ENCODE peak calls at places on chromosomes 4 and X, in six cellular contexts. One of them, this sample, is unnamed.

GRCh38 chr4:3729188-3729884 is 36.8 kb upstream of the ADRA2C start:
- DNase-seq in GM12878: no peak
- DNase-seq in K562: no peak
- DNase-seq in GM12891: no peak
- DNase-seq in HepG2: no peak
- DNase-seq in H1: no peak
- DNase-seq in this sample: no peak

GRCh38 chr4:143391895-143392294 is 55.2 kb downstream of the GAB1 start:
- DNase-seq in GM12878: no peak
- DNase-seq in K562: no peak
- DNase-seq in GM12891: no peak
- DNase-seq in HepG2: no peak
- DNase-seq in H1: no peak
- DNase-seq in this sample: no peak

GRCh38 chr4:62952366-62952765 is 1456.9 kb downstream of the TECRL start:
- DNase-seq in GM12878: no peak
- DNase-seq in K562: no peak
- DNase-seq in GM12891: no peak
- DNase-seq in HepG2: no peak
- DNase-seq in H1: no peak
- DNase-seq in this sample: no peak

GRCh38 chrX:9326369-9326768 is 138.5 kb upstream of the TBL1X start:
- DNase-seq in GM12878: no peak
- DNase-seq in K562: no peak
- DNase-seq in GM12891: no peak
- DNase-seq in HepG2: no peak
- DNase-seq in H1: no peak
- DNase-seq in this sample: no peak

GRCh38 chr4:112060212-112060611 is 85.0 kb upstream of the FAM241A start:
- DNase-seq in GM12878: no peak
- DNase-seq in K562: peak; percentile 9
- DNase-seq in GM12891: no peak
- DNase-seq in HepG2: peak; percentile 7
- DNase-seq in H1: no peak
- DNase-seq in this sample: no peak

GRCh38 chrX:19347916-19348315 is 4.2 kb downstream of the PDHA1 start:
- DNase-seq in GM12878: no peak
- DNase-seq in K562: no peak
- DNase-seq in GM12891: no peak
- DNase-seq in HepG2: no peak
- DNase-seq in H1: no peak
- DNase-seq in this sample: no peak

GRCh38 chrX:27915617-27916016 is 65.6 kb downstream of the DCAF8L1 start:
- DNase-seq in GM12878: peak; percentile 20
- DNase-seq in K562: no peak
- DNase-seq in GM12891: no peak
- DNase-seq in HepG2: no peak
- DNase-seq in H1: no peak
- DNase-seq in this sample: no peak

GRCh38 chr4:140095694-140096482 is 58.1 kb downstream of the MAML3 start:
- DNase-seq in GM12878: no peak
- DNase-seq in K562: no peak
- DNase-seq in GM12891: no peak
- DNase-seq in HepG2: no peak
- DNase-seq in H1: no peak
- DNase-seq in this sample: no peak

GRCh38 chr4:55675196-55675793 is 39.2 kb upstream of the NMU start:
- DNase-seq in GM12878: no peak
- DNase-seq in K562: no peak
- DNase-seq in GM12891: no peak
- DNase-seq in HepG2: no peak
- DNase-seq in H1: no peak
- DNase-seq in this sample: no peak

GRCh38 chr4:74376888-74377483 is 12.0 kb downstream of the EREG start:
- DNase-seq in GM12878: no peak
- DNase-seq in K562: peak; percentile 60
- DNase-seq in GM12891: peak; percentile 10
- DNase-seq in HepG2: peak; percentile 45
- DNase-seq in H1: no peak
- DNase-seq in this sample: no peak

GRCh38 chrX:37825225-37825842 is 22.0 kb downstream of the DYNLT3 start:
- DNase-seq in GM12878: no peak
- DNase-seq in K562: peak; percentile 22
- DNase-seq in GM12891: no peak
- DNase-seq in HepG2: peak; percentile 8
- DNase-seq in H1: peak; percentile 44
- DNase-seq in this sample: no peak

GRCh38 chrX:95058815-95059214 is 1384.8 kb downstream of the FAM133A start:
- DNase-seq in GM12878: no peak
- DNase-seq in K562: no peak
- DNase-seq in GM12891: no peak
- DNase-seq in HepG2: no peak
- DNase-seq in H1: no peak
- DNase-seq in this sample: no peak

GRCh38 chrX:133229361-133229760 is 11.2 kb upstream of the TFDP3 start:
- DNase-seq in GM12878: no peak
- DNase-seq in K562: no peak
- DNase-seq in GM12891: no peak
- DNase-seq in HepG2: no peak
- DNase-seq in H1: no peak
- DNase-seq in this sample: no peak

GRCh38 chr4:102791318-102791835 is 30.6 kb upstream of the MANBA start:
- DNase-seq in GM12878: no peak
- DNase-seq in K562: no peak
- DNase-seq in GM12891: no peak
- DNase-seq in HepG2: no peak
- DNase-seq in H1: no peak
- DNase-seq in this sample: no peak

GRCh38 chrX:151753313-151754041 is 18.9 kb downstream of the CNGA2 start:
- DNase-seq in GM12878: no peak
- DNase-seq in K562: peak; percentile 67
- DNase-seq in GM12891: peak; percentile 31
- DNase-seq in HepG2: peak; percentile 13
- DNase-seq in H1: peak; percentile 64
- DNase-seq in this sample: peak; percentile 54

GRCh38 chrX:43964936-43965335 is 8.3 kb downstream of the NDP start:
- DNase-seq in GM12878: no peak
- DNase-seq in K562: no peak
- DNase-seq in GM12891: no peak
- DNase-seq in HepG2: no peak
- DNase-seq in H1: no peak
- DNase-seq in this sample: no peak

GRCh38 chrX:114999906-115000305 is 17.5 kb downstream of the IL13RA2 start:
- DNase-seq in GM12878: no peak
- DNase-seq in K562: no peak
- DNase-seq in GM12891: no peak
- DNase-seq in HepG2: no peak
- DNase-seq in H1: no peak
- DNase-seq in this sample: no peak

GRCh38 chrX:66408507-66408906 is 230.4 kb downstream of the EDA2R start:
- DNase-seq in GM12878: peak; percentile 11
- DNase-seq in K562: peak; percentile 5
- DNase-seq in GM12891: no peak
- DNase-seq in HepG2: no peak
- DNase-seq in H1: no peak
- DNase-seq in this sample: no peak

GRCh38 chrX:71170660-71171059 is 26.0 kb downstream of the NLGN3 start:
- DNase-seq in GM12878: no peak
- DNase-seq in K562: peak; percentile 39
- DNase-seq in GM12891: no peak
- DNase-seq in HepG2: no peak
- DNase-seq in H1: no peak
- DNase-seq in this sample: no peak

GRCh38 chr4:11631416-11631815 is 202.7 kb upstream of the HS3ST1 start:
- DNase-seq in GM12878: no peak
- DNase-seq in K562: no peak
- DNase-seq in GM12891: no peak
- DNase-seq in HepG2: no peak
- DNase-seq in H1: no peak
- DNase-seq in this sample: no peak

GRCh38 chr4:11634283-11634682 is 205.6 kb upstream of the HS3ST1 start:
- DNase-seq in GM12878: no peak
- DNase-seq in K562: no peak
- DNase-seq in GM12891: no peak
- DNase-seq in HepG2: no peak
- DNase-seq in H1: no peak
- DNase-seq in this sample: no peak

GRCh38 chr4:11632488-11632887 is 203.8 kb upstream of the HS3ST1 start:
- DNase-seq in GM12878: no peak
- DNase-seq in K562: no peak
- DNase-seq in GM12891: no peak
- DNase-seq in HepG2: no peak
- DNase-seq in H1: no peak
- DNase-seq in this sample: no peak

GRCh38 chr4:11633435-11633834 is 204.7 kb upstream of the HS3ST1 start:
- DNase-seq in GM12878: no peak
- DNase-seq in K562: no peak
- DNase-seq in GM12891: no peak
- DNase-seq in HepG2: no peak
- DNase-seq in H1: no peak
- DNase-seq in this sample: no peak

GRCh38 chr4:11632015-11632414 is 203.3 kb upstream of the HS3ST1 start:
- DNase-seq in GM12878: no peak
- DNase-seq in K562: no peak
- DNase-seq in GM12891: no peak
- DNase-seq in HepG2: no peak
- DNase-seq in H1: no peak
- DNase-seq in this sample: no peak
- TF ChIP-seq TAF1 in GM12878: no peak
- TF ChIP-seq TAF1 in K562: no peak
- TF ChIP-seq TAF1 in GM12891: no peak
- TF ChIP-seq TAF1 in HepG2: no peak
- TF ChIP-seq TAF1 in H1: no peak
- TF ChIP-seq TAF1 in this sample: no peak

GRCh38 chr4:110632506-110633357 is 9.9 kb upstream of the PITX2 start:
- DNase-seq in GM12878: no peak
- DNase-seq in K562: no peak
- DNase-seq in GM12891: no peak
- DNase-seq in HepG2: no peak
- DNase-seq in H1: peak; percentile 86
- DNase-seq in this sample: no peak

GRCh38 chr4:110635155-110635479 is 12.2 kb upstream of the PITX2 start:
- DNase-seq in GM12878: no peak
- DNase-seq in K562: no peak
- DNase-seq in GM12891: no peak
- DNase-seq in HepG2: no peak
- DNase-seq in H1: no peak
- DNase-seq in this sample: no peak

GRCh38 chr4:110631582-110632505 is 9.0 kb upstream of the PITX2 start:
- DNase-seq in GM12878: no peak
- DNase-seq in K562: peak; percentile 65
- DNase-seq in GM12891: peak; percentile 81
- DNase-seq in HepG2: peak; percentile 54
- DNase-seq in H1: peak; percentile 89
- DNase-seq in this sample: peak; percentile 59

GRCh38 chr4:110634320-110635154 is 11.7 kb upstream of the PITX2 start:
- DNase-seq in GM12878: no peak
- DNase-seq in K562: no peak
- DNase-seq in GM12891: no peak
- DNase-seq in HepG2: no peak
- DNase-seq in H1: no peak
- DNase-seq in this sample: no peak

DNA sequence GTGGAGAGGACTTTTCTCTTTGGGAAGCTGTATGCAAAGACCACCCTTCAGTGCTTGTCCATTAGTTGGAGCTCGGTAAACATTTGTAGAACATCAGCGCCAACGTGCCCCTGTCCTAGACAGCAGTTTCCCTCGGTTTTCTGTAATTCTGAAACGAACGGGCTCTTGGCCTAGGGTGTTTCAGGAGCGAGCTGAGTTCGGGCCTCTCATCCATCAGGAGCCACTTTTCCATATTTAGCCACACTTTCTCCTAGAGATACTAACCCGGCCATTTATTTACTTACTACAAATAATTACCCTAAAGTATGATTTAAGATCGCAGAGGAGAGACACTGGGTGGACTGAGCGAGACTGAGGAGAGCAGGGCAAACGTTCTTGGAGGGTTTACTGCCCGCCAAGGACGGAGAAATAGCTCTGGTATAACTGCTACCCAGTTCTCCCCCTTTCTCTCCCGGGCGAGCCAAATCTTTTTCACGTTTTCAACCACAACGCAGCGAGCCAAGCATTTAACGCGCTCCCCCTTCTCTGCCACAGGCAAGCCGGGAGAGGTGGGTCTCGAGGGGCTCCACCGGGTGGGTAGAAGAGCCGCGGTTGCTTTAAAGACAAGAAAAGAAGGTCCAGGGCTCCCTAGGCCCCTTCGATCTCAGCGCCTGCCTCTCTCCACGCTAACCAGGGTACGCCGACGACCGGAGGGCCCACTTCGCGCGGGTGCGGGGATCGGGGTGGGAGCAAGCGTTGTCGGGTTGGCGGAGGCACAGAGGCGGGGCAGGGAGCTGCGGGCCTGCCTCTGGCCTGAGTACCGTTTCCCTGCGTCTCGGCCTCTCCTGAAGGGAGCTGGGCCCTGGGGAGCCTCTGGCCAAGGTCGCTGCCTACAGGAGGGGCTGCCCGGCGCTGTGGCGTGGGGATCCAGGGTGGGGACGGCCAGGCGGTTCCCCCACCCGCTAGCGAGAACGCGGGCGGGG is 10.8 kb upstream of the PITX2 start:
- DNase-seq in GM12878: no peak
- DNase-seq in K562: no peak
- DNase-seq in GM12891: no peak
- DNase-seq in HepG2: no peak
- DNase-seq in H1: peak; percentile 66
- DNase-seq in this sample: no peak
- TF ChIP-seq POLR2AphosphoS5 in GM12878: no peak
- TF ChIP-seq POLR2AphosphoS5 in K562: no peak
- TF ChIP-seq POLR2AphosphoS5 in GM12891: no peak
- TF ChIP-seq POLR2AphosphoS5 in HepG2: no peak
- TF ChIP-seq POLR2AphosphoS5 in H1: no peak
- TF ChIP-seq POLR2AphosphoS5 in this sample: no peak

GRCh38 chr4:41360214-41360910 is 103.6 kb downstream of the UCHL1 start:
- DNase-seq in GM12878: no peak
- DNase-seq in K562: peak; percentile 9
- DNase-seq in GM12891: no peak
- DNase-seq in HepG2: no peak
- DNase-seq in H1: peak; percentile 68
- DNase-seq in this sample: no peak
- TF ChIP-seq POLR2A in GM12878: no peak
- TF ChIP-seq POLR2A in K562: no peak
- TF ChIP-seq POLR2A in GM12891: no peak
- TF ChIP-seq POLR2A in HepG2: no peak
- TF ChIP-seq POLR2A in H1: no peak
- TF ChIP-seq POLR2A in this sample: no peak

DNA sequence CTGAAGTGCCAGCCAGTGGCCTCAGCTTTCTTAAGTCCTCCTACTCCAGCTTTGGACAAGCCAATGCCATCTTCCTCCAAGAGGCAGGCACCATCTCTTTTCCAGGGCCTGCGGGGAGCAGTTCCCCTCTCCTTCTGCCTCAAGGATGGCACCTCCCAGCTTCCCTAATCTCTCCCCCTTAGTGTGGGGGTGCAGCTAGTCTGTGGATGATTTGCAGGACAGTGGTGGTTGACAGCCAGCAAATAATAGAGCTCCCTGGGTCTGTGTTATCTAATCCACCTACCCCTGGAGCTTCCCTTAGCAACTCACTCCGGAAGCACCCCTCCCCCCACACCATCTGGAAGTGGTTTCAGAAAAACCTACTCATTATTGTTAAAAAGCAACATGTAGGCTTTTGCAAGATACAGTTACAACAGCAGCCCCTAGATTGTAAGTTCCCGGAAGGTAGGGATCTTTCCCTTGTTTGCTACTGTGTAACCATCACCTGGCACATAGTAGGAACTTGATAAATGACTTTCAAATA is 247.1 kb downstream of the BCOR start:
- DNase-seq in GM12878: no peak
- DNase-seq in K562: peak; percentile 90
- DNase-seq in GM12891: no peak
- DNase-seq in HepG2: no peak
- DNase-seq in H1: no peak
- DNase-seq in this sample: no peak
- TF ChIP-seq TAF1 in GM12878: no peak
- TF ChIP-seq TAF1 in K562: no peak
- TF ChIP-seq TAF1 in GM12891: no peak
- TF ChIP-seq TAF1 in HepG2: no peak
- TF ChIP-seq TAF1 in H1: no peak
- TF ChIP-seq TAF1 in this sample: no peak

This sample was measured in GM12892.